ENCODE peak calls at places on chromosomes 3 and 15, in seven cellular contexts. One of them, this sample, is unnamed.

GRCh38 chr15:81297580-81298575 is 26.1 kb downstream of the STARD5 start:
- DNase-seq in fibroblast of the aortic adventitia: no peak
- DNase-seq in T-helper 22 cell: no peak
- DNase-seq in mesothelial cell of epicardium: no peak
- DNase-seq in hippocampal formation: no peak
- DNase-seq in NCI-H2081 treated with DMSO at 0.1 percent for 48 hours: no peak
- DNase-seq in H1: no peak
- DNase-seq in this sample: no peak

GRCh38 chr15:56919708-56920637 is 1.5 kb downstream of the TCF12 start:
- DNase-seq in fibroblast of the aortic adventitia: peak
- DNase-seq in T-helper 22 cell: no peak
- DNase-seq in mesothelial cell of epicardium: peak
- DNase-seq in hippocampal formation: peak
- DNase-seq in NCI-H2081 treated with DMSO at 0.1 percent for 48 hours: peak
- DNase-seq in H1: peak
- DNase-seq in this sample: no peak

GRCh38 chr3:171249171-171249692 is 211.0 kb downstream of the TNIK start:
- DNase-seq in fibroblast of the aortic adventitia: no peak
- DNase-seq in T-helper 22 cell: no peak
- DNase-seq in mesothelial cell of epicardium: no peak
- DNase-seq in hippocampal formation: no peak
- DNase-seq in NCI-H2081 treated with DMSO at 0.1 percent for 48 hours: no peak
- DNase-seq in H1: no peak
- DNase-seq in this sample: no peak

GRCh38 chr3:78725703-78726246 is 1042.0 kb downstream of the ROBO1 start:
- DNase-seq in fibroblast of the aortic adventitia: no peak
- DNase-seq in T-helper 22 cell: no peak
- DNase-seq in mesothelial cell of epicardium: no peak
- DNase-seq in hippocampal formation: no peak
- DNase-seq in NCI-H2081 treated with DMSO at 0.1 percent for 48 hours: no peak
- DNase-seq in H1: no peak
- DNase-seq in this sample: no peak

GRCh38 chr3:63961891-63962290 is 49.7 kb upstream of the SCAANT1 start:
- DNase-seq in fibroblast of the aortic adventitia: peak
- DNase-seq in T-helper 22 cell: no peak
- DNase-seq in mesothelial cell of epicardium: no peak
- DNase-seq in hippocampal formation: no peak
- DNase-seq in NCI-H2081 treated with DMSO at 0.1 percent for 48 hours: no peak
- DNase-seq in H1: no peak
- DNase-seq in this sample: peak

GRCh38 chr3:30551266-30551665 is 55.1 kb upstream of the TGFBR2 start:
- DNase-seq in fibroblast of the aortic adventitia: no peak
- DNase-seq in T-helper 22 cell: no peak
- DNase-seq in mesothelial cell of epicardium: no peak
- DNase-seq in hippocampal formation: no peak
- DNase-seq in NCI-H2081 treated with DMSO at 0.1 percent for 48 hours: no peak
- DNase-seq in H1: no peak
- DNase-seq in this sample: no peak

GRCh38 chr3:111892070-111892469 is 33.0 kb downstream of the PHLDB2 start:
- DNase-seq in fibroblast of the aortic adventitia: no peak
- DNase-seq in T-helper 22 cell: no peak
- DNase-seq in mesothelial cell of epicardium: no peak
- DNase-seq in hippocampal formation: no peak
- DNase-seq in NCI-H2081 treated with DMSO at 0.1 percent for 48 hours: no peak
- DNase-seq in H1: no peak
- DNase-seq in this sample: no peak

GRCh38 chr15:98177950-98178848 is 217.7 kb downstream of the ARRDC4 start:
- DNase-seq in fibroblast of the aortic adventitia: peak
- DNase-seq in T-helper 22 cell: no peak
- DNase-seq in mesothelial cell of epicardium: peak
- DNase-seq in hippocampal formation: peak
- DNase-seq in NCI-H2081 treated with DMSO at 0.1 percent for 48 hours: no peak
- DNase-seq in H1: peak
- DNase-seq in this sample: peak

GRCh38 chr3:159169828-159170227 is 368.0 kb downstream of the MFSD1 start:
- DNase-seq in fibroblast of the aortic adventitia: peak
- DNase-seq in T-helper 22 cell: no peak
- DNase-seq in mesothelial cell of epicardium: no peak
- DNase-seq in hippocampal formation: no peak
- DNase-seq in NCI-H2081 treated with DMSO at 0.1 percent for 48 hours: no peak
- DNase-seq in H1: no peak
- DNase-seq in this sample: no peak

This sample was measured in keratinocyte.